ENCODE peak calls at places on chromosomes 5 and 9, in nine cellular contexts. One of them, this sample, is unnamed. For H3K36me3, the result is how much of the 10 kb centered on the place peaks cover.

GRCh38 chr9:93592389-93593021 is 16.1 kb downstream of the PHF2 start:
- DNase-seq in adrenal gland: no peak
- DNase-seq in IMR-90: no peak
- DNase-seq in breast epithelium: no peak
- DNase-seq in right lobe of liver: peak
- DNase-seq in testis: no peak
- DNase-seq in transverse colon: no peak
- DNase-seq in vagina: peak
- DNase-seq in H1: peak
- DNase-seq in this sample: no peak

GRCh38 chr5:14726066-14726838 is 61.7 kb downstream of the OTULIN start:
- DNase-seq in adrenal gland: no peak
- DNase-seq in IMR-90: peak
- DNase-seq in breast epithelium: no peak
- DNase-seq in right lobe of liver: no peak
- DNase-seq in testis: no peak
- DNase-seq in transverse colon: no peak
- DNase-seq in vagina: no peak
- DNase-seq in H1: no peak
- DNase-seq in this sample: no peak

GRCh38 chr5:160398806-160399205 is 1.0 kb downstream of the FAM200C start:
- DNase-seq in adrenal gland: no peak
- DNase-seq in IMR-90: peak
- DNase-seq in breast epithelium: no peak
- DNase-seq in right lobe of liver: no peak
- DNase-seq in testis: no peak
- DNase-seq in transverse colon: no peak
- DNase-seq in vagina: no peak
- DNase-seq in H1: no peak
- DNase-seq in this sample: no peak

GRCh38 chr9:114313186-114313585 is 9.7 kb upstream of the ORM1 start:
- DNase-seq in adrenal gland: no peak
- DNase-seq in IMR-90: no peak
- DNase-seq in breast epithelium: no peak
- DNase-seq in right lobe of liver: peak
- DNase-seq in testis: no peak
- DNase-seq in transverse colon: no peak
- DNase-seq in vagina: peak
- DNase-seq in H1: peak
- DNase-seq in this sample: peak

GRCh38 chr9:129414377-129415021 is 206.4 kb downstream of the C9orf50 start:
- DNase-seq in adrenal gland: no peak
- DNase-seq in IMR-90: peak
- DNase-seq in breast epithelium: no peak
- DNase-seq in right lobe of liver: peak
- DNase-seq in testis: peak
- DNase-seq in transverse colon: peak
- DNase-seq in vagina: no peak
- DNase-seq in H1: no peak
- DNase-seq in this sample: peak

GRCh38 chr9:19028835-19029451 is 4.1 kb downstream of the SAXO1 start:
- DNase-seq in adrenal gland: peak
- DNase-seq in IMR-90: peak
- DNase-seq in breast epithelium: no peak
- DNase-seq in right lobe of liver: no peak
- DNase-seq in testis: peak
- DNase-seq in transverse colon: peak
- DNase-seq in vagina: no peak
- DNase-seq in H1: no peak
- DNase-seq in this sample: peak

GRCh38 chr9:130539473-130540223 is 39.7 kb upstream of the FUBP3 start:
- DNase-seq in adrenal gland: peak
- DNase-seq in IMR-90: peak
- DNase-seq in breast epithelium: no peak
- DNase-seq in right lobe of liver: no peak
- DNase-seq in testis: no peak
- DNase-seq in transverse colon: peak
- DNase-seq in vagina: no peak
- DNase-seq in H1: no peak
- DNase-seq in this sample: no peak

GRCh38 chr9:71249729-71250317 is 128.4 kb upstream of the TRPM3 start:
- DNase-seq in adrenal gland: peak
- DNase-seq in IMR-90: peak
- DNase-seq in breast epithelium: no peak
- DNase-seq in right lobe of liver: no peak
- DNase-seq in testis: peak
- DNase-seq in transverse colon: no peak
- DNase-seq in vagina: no peak
- DNase-seq in H1: no peak
- DNase-seq in this sample: no peak

GRCh38 chr5:172303996-172304335 is 20.4 kb upstream of the UBTD2 start:
- DNase-seq in adrenal gland: no peak
- DNase-seq in IMR-90: no peak
- DNase-seq in breast epithelium: no peak
- DNase-seq in right lobe of liver: no peak
- DNase-seq in testis: no peak
- DNase-seq in transverse colon: no peak
- DNase-seq in vagina: no peak
- DNase-seq in H1: no peak
- DNase-seq in this sample: no peak

GRCh38 chr5:172305380-172305779 is 21.8 kb upstream of the UBTD2 start:
- DNase-seq in adrenal gland: no peak
- DNase-seq in IMR-90: no peak
- DNase-seq in breast epithelium: no peak
- DNase-seq in right lobe of liver: no peak
- DNase-seq in testis: no peak
- DNase-seq in transverse colon: no peak
- DNase-seq in vagina: no peak
- DNase-seq in H1: no peak
- DNase-seq in this sample: no peak

GRCh38 chr5:172299916-172300439 is 16.4 kb upstream of the UBTD2 start:
- DNase-seq in adrenal gland: no peak
- DNase-seq in IMR-90: peak
- DNase-seq in breast epithelium: no peak
- DNase-seq in right lobe of liver: no peak
- DNase-seq in testis: no peak
- DNase-seq in transverse colon: no peak
- DNase-seq in vagina: no peak
- DNase-seq in H1: no peak
- DNase-seq in this sample: no peak

GRCh38 chr5:172302047-172302710 is 18.6 kb upstream of the UBTD2 start:
- DNase-seq in adrenal gland: no peak
- DNase-seq in IMR-90: no peak
- DNase-seq in breast epithelium: no peak
- DNase-seq in right lobe of liver: no peak
- DNase-seq in testis: no peak
- DNase-seq in transverse colon: no peak
- DNase-seq in vagina: no peak
- DNase-seq in H1: no peak
- DNase-seq in this sample: no peak

DNA sequence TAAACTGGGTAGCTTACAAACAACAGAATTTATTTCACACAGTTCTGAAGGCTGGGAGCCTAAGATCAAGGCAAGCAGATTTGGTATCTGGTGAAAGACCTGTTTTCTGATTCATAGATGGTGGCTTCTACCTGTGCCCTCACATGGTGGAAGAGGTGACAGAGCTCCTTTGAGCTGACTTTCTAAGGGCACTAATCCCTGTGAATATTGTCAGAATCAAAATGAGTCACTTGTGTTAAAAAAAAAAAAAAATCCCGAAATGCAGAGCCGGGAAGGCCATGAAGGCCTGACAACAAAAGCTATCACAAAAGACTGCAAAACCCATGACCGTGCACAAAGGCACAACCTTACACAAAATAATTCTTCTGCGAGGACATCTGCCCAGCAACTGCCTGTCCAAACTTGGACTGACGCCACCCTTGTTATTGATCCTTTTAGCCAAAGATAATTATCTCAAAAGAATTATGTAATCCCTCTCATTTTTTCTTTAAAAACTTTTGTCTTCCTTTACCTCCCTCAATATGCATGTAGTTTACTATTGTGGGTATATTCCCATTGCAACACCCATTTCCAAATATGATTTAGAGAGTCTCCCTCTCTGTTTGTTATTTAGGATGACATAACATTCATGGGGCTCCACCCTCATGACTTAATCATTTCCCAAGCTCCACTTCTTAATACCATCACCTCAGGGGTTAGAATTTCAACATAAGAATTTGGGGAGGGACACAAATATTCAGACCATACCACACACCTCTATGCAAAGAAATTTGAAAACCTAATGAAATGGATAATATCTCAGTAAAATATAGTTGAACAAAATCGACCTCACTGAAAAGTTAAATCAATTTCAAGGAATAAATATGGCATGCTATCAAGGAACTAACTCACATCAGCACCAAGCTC is 19.8 kb upstream of the UBTD2 start:
- DNase-seq in adrenal gland: peak
- DNase-seq in IMR-90: no peak
- DNase-seq in breast epithelium: no peak
- DNase-seq in right lobe of liver: no peak
- DNase-seq in testis: no peak
- DNase-seq in transverse colon: no peak
- DNase-seq in vagina: no peak
- DNase-seq in H1: no peak
- DNase-seq in this sample: no peak
- H3K27ac ChIP-seq in adrenal gland: peak
- H3K27ac ChIP-seq in IMR-90: no peak
- H3K27ac ChIP-seq in breast epithelium: no peak
- H3K27ac ChIP-seq in right lobe of liver: no peak
- H3K27ac ChIP-seq in testis: no peak
- H3K27ac ChIP-seq in transverse colon: no peak
- H3K27ac ChIP-seq in vagina: no peak
- H3K27ac ChIP-seq in H1: no peak
- H3K27ac ChIP-seq in this sample: no peak

GRCh38 chr5:36965179-36965578 is 88.6 kb downstream of the NIPBL start:
- DNase-seq in adrenal gland: no peak
- DNase-seq in IMR-90: no peak
- DNase-seq in breast epithelium: no peak
- DNase-seq in right lobe of liver: no peak
- DNase-seq in testis: no peak
- DNase-seq in transverse colon: no peak
- DNase-seq in vagina: no peak
- DNase-seq in H1: no peak
- DNase-seq in this sample: no peak

DNA sequence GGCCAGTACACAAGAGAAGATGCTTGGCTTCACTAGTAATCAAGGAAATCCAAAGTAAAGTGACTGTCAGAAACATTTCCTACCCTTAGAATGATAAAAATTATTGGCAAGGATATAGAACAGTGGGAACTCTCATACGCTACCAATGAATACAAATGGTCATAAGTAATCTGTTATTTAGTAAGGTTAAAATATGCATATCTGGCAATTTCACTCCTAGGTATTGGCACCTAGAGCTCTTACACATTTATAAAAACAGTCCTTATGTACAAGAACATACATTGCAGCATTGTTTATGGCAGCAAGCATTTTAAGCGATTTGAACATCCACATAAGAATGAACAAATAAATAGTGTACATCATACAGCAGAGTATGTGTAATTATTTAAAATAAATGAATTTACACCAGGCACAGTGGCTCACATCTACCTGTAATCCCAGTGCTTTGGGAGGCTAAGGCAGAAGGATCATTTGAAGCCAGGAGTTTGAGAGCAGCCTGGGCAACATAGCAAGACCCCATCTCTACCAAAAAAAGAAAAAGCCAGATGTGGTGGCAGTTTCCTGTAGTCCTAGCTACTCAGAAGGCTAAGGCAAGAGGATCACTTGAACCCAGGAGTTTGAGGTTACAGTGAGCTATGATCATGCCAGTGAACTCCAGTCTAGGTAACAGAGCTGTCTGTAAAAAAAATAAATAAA is 93.3 kb downstream of the NIPBL start:
- DNase-seq in adrenal gland: no peak
- DNase-seq in IMR-90: no peak
- DNase-seq in breast epithelium: no peak
- DNase-seq in right lobe of liver: no peak
- DNase-seq in testis: no peak
- DNase-seq in transverse colon: no peak
- DNase-seq in vagina: no peak
- DNase-seq in H1: no peak
- DNase-seq in this sample: no peak
- H3K36me3 ChIP-seq in adrenal gland: under half
- H3K36me3 ChIP-seq in IMR-90: under half
- H3K36me3 ChIP-seq in breast epithelium: under half
- H3K36me3 ChIP-seq in right lobe of liver: under half
- H3K36me3 ChIP-seq in testis: under half
- H3K36me3 ChIP-seq in transverse colon: under half
- H3K36me3 ChIP-seq in vagina: under half
- H3K36me3 ChIP-seq in H1: under half
- H3K36me3 ChIP-seq in this sample: under half

GRCh38 chr5:132505641-132506040 is 15.1 kb upstream of the IRF1 start:
- DNase-seq in adrenal gland: no peak
- DNase-seq in IMR-90: peak
- DNase-seq in breast epithelium: no peak
- DNase-seq in right lobe of liver: no peak
- DNase-seq in testis: no peak
- DNase-seq in transverse colon: no peak
- DNase-seq in vagina: no peak
- DNase-seq in H1: no peak
- DNase-seq in this sample: no peak

GRCh38 chr5:132506094-132506692 is 15.6 kb upstream of the IRF1 start:
- DNase-seq in adrenal gland: no peak
- DNase-seq in IMR-90: peak
- DNase-seq in breast epithelium: no peak
- DNase-seq in right lobe of liver: no peak
- DNase-seq in testis: peak
- DNase-seq in transverse colon: peak
- DNase-seq in vagina: no peak
- DNase-seq in H1: no peak
- DNase-seq in this sample: peak

GRCh38 chr5:132504746-132505145 is 14.2 kb upstream of the IRF1 start:
- DNase-seq in adrenal gland: no peak
- DNase-seq in IMR-90: no peak
- DNase-seq in breast epithelium: no peak
- DNase-seq in right lobe of liver: no peak
- DNase-seq in testis: no peak
- DNase-seq in transverse colon: no peak
- DNase-seq in vagina: no peak
- DNase-seq in H1: no peak
- DNase-seq in this sample: no peak

GRCh38 chr5:132510076-132510475 is 19.5 kb upstream of the IRF1 start:
- DNase-seq in adrenal gland: no peak
- DNase-seq in IMR-90: peak
- DNase-seq in breast epithelium: no peak
- DNase-seq in right lobe of liver: no peak
- DNase-seq in testis: no peak
- DNase-seq in transverse colon: no peak
- DNase-seq in vagina: no peak
- DNase-seq in H1: no peak
- DNase-seq in this sample: no peak
- TF ChIP-seq POLR2A in adrenal gland: no peak
- TF ChIP-seq POLR2A in IMR-90: no peak
- TF ChIP-seq POLR2A in breast epithelium: no peak
- TF ChIP-seq POLR2A in right lobe of liver: no peak
- TF ChIP-seq POLR2A in testis: no peak
- TF ChIP-seq POLR2A in transverse colon: no peak
- TF ChIP-seq POLR2A in vagina: no peak
- TF ChIP-seq POLR2A in H1: no peak
- TF ChIP-seq POLR2A in this sample: no peak

GRCh38 chr9:109799141-109799540 is 19.1 kb downstream of the PALM2AKAP2 start:
- DNase-seq in adrenal gland: no peak
- DNase-seq in IMR-90: no peak
- DNase-seq in breast epithelium: no peak
- DNase-seq in right lobe of liver: no peak
- DNase-seq in testis: no peak
- DNase-seq in transverse colon: no peak
- DNase-seq in vagina: no peak
- DNase-seq in H1: no peak
- DNase-seq in this sample: no peak

GRCh38 chr9:109805054-109805453 is 25.1 kb downstream of the PALM2AKAP2 start:
- DNase-seq in adrenal gland: no peak
- DNase-seq in IMR-90: no peak
- DNase-seq in breast epithelium: no peak
- DNase-seq in right lobe of liver: no peak
- DNase-seq in testis: no peak
- DNase-seq in transverse colon: no peak
- DNase-seq in vagina: no peak
- DNase-seq in H1: no peak
- DNase-seq in this sample: peak

GRCh38 chr9:109802491-109802890 is 22.5 kb downstream of the PALM2AKAP2 start:
- DNase-seq in adrenal gland: no peak
- DNase-seq in IMR-90: no peak
- DNase-seq in breast epithelium: no peak
- DNase-seq in right lobe of liver: no peak
- DNase-seq in testis: no peak
- DNase-seq in transverse colon: no peak
- DNase-seq in vagina: no peak
- DNase-seq in H1: no peak
- DNase-seq in this sample: no peak

GRCh38 chr9:109799792-109800191 is 19.8 kb downstream of the PALM2AKAP2 start:
- DNase-seq in adrenal gland: no peak
- DNase-seq in IMR-90: peak
- DNase-seq in breast epithelium: no peak
- DNase-seq in right lobe of liver: no peak
- DNase-seq in testis: no peak
- DNase-seq in transverse colon: no peak
- DNase-seq in vagina: no peak
- DNase-seq in H1: no peak
- DNase-seq in this sample: no peak

DNA sequence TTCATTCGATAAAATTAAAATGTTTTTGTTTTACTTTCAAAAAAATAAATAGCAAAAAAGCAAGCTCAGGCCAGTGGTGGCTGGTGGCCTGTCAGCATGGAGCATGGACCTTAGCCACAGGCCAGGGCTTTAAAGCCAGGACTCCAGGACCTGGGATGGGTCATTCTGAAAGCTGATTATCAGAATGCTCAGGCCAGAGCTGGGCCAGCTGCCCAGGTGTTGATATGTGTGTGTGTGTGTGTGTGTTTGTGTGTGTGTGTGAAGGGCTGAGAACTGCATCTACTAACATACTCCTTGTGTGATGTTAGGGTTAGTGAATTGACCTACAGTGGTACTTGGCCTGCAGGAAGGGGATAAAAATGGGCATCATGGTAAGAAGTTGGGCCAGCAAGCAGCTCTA is 21.5 kb downstream of the PALM2AKAP2 start:
- DNase-seq in adrenal gland: no peak
- DNase-seq in IMR-90: no peak
- DNase-seq in breast epithelium: no peak
- DNase-seq in right lobe of liver: peak
- DNase-seq in testis: no peak
- DNase-seq in transverse colon: no peak
- DNase-seq in vagina: no peak
- DNase-seq in H1: no peak
- DNase-seq in this sample: no peak
- H3K27ac ChIP-seq in adrenal gland: no peak
- H3K27ac ChIP-seq in IMR-90: no peak
- H3K27ac ChIP-seq in breast epithelium: no peak
- H3K27ac ChIP-seq in right lobe of liver: no peak
- H3K27ac ChIP-seq in testis: no peak
- H3K27ac ChIP-seq in transverse colon: no peak
- H3K27ac ChIP-seq in vagina: no peak
- H3K27ac ChIP-seq in H1: no peak
- H3K27ac ChIP-seq in this sample: no peak

This sample was measured in uterus.